ENCODE peak calls at places on chromosome 14, in six cellular contexts. A is Caco-2, P is MM.1S, J is left ventricle myocardium inferior, B is A549, O is prostate gland. H is an unnamed sample. For H3K4me1, the result is how much of the 10 kb centered on the place peaks cover.

GRCh38 chr14:103551338-103551762 is 11.1 kb downstream of the BAG5 start:
- DNase-seq in A (no peak), P (no peak), O (no peak), J (peak), B (no peak), H (no peak)

GRCh38 chr14:64438181-64438839 is 27.0 kb upstream of the AKAP5 start:
- DNase-seq in J (no peak), P (no peak), B (peak), O (no peak), A (peak), H (no peak)

GRCh38 chr14:100810861-100811461 is 15.0 kb upstream of the MEG3 start:
- DNase-seq in P (no peak), O (no peak), B (no peak), J (no peak), A (no peak), H (no peak)

GRCh38 chr14:21882226-21882625 is 208.6 kb upstream of the OR4E1 start:
- DNase-seq in J (no peak), A (no peak), P (no peak), O (no peak), B (no peak), H (no peak)

GRCh38 chr14:105139212-105139825 is 29.3 kb downstream of the JAG2 start:
- DNase-seq in B (no peak), P (no peak), J (no peak), O (no peak), A (peak), H (no peak)

GRCh38 chr14:89828473-89829200 is 125.9 kb downstream of the EFCAB11 start:
- DNase-seq in P (no peak), B (no peak), A (no peak), O (no peak), J (no peak), H (no peak)

GRCh38 chr14:22852940-22853767 is 16.8 kb downstream of the MMP14 start:
- DNase-seq in A (peak), J (peak), B (peak), P (peak), O (peak), H (peak)

GRCh38 chr14:42927313-42927712 is 1320.6 kb downstream of the LRFN5 start:
- DNase-seq in P (no peak), B (peak), J (no peak), O (no peak), A (no peak), H (no peak)

GRCh38 chr14:37272569-37272968 is 74.8 kb downstream of the MIPOL1 start:
- DNase-seq in B (no peak), P (no peak), J (no peak), A (no peak), O (no peak), H (no peak)

GRCh38 chr14:55804198-55804553 is 224.2 kb downstream of the KTN1 start:
- DNase-seq in P (no peak), B (no peak), A (no peak), J (no peak), O (no peak), H (no peak)

GRCh38 chr14:75886661-75887348 is 95.0 kb downstream of the TGFB3 start:
- DNase-seq in J (no peak), B (no peak), A (no peak), P (no peak), O (no peak), H (no peak)

GRCh38 chr14:94971750-94972149 is 185.6 kb downstream of the DICER1 start:
- DNase-seq in A (no peak), O (peak), P (no peak), J (no peak), B (no peak), H (no peak)

GRCh38 chr14:86057018-86057667 is 527.2 kb downstream of the FLRT2 start:
- DNase-seq in P (peak), J (no peak), A (no peak), O (no peak), B (peak), H (peak)

GRCh38 chr14:93954900-93955891 is 21.2 kb downstream of the ASB2 start:
- DNase-seq in B (no peak), P (no peak), O (no peak), A (no peak), J (no peak), H (no peak)

GRCh38 chr14:103391048-103391447 is 5.8 kb downstream of the MARK3 start:
- DNase-seq in J (no peak), O (no peak), B (peak), P (peak), A (no peak), H (peak)

GRCh38 chr14:32428875-32429274 is 99.8 kb downstream of the AKAP6 start:
- DNase-seq in J (no peak), P (no peak), O (no peak), A (no peak), B (no peak), H (no peak)

GRCh38 chr14:32244404-32244803 is 41.3 kb upstream of the RNU6-8 start:
- DNase-seq in A (no peak), O (no peak), J (no peak), P (no peak), B (peak), H (no peak)

GRCh38 chr14:104200591-104200990 is 62.2 kb downstream of the KIF26A start:
- DNase-seq in J (no peak), O (no peak), A (no peak), B (no peak), P (no peak), H (no peak)

GRCh38 chr14:61434315-61434714 is 112.9 kb downstream of the PRKCH start:
- DNase-seq in J (no peak), P (no peak), A (no peak), B (peak), O (no peak), H (no peak)

GRCh38 chr14:56333361-56334279 is 215.4 kb downstream of the PELI2 start:
- DNase-seq in O (no peak), A (no peak), P (no peak), B (peak), J (no peak), H (peak)

GRCh38 chr14:68946423-68946822 is 32.7 kb downstream of the ACTN1 start:
- DNase-seq in A (no peak), P (no peak), B (no peak), O (no peak), J (no peak), H (no peak)
- H3K4me1 ChIP-seq in A (under half), P (under half), B (half or more), O (under half), J (half or more), H (half or more)

GRCh38 chr14:99564256-99564902 is 39.6 kb downstream of the CCDC85C start:
- DNase-seq in P (no peak), O (peak), B (peak), J (peak), A (no peak), H (peak)

GRCh38 chr14:99563749-99564129 is 40.3 kb downstream of the CCDC85C start:
- DNase-seq in B (no peak), A (no peak), P (no peak), J (no peak), O (no peak), H (no peak)

GRCh38 chr14:99561827-99562226 is 42.2 kb downstream of the CCDC85C start:
- DNase-seq in O (no peak), A (no peak), J (no peak), B (no peak), P (no peak), H (no peak)

GRCh38 chr14:99564903-99565259 is 39.1 kb downstream of the CCDC85C start:
- DNase-seq in O (no peak), B (no peak), A (no peak), P (no peak), J (no peak), H (no peak)

GRCh38 chr14:99562848-99563748 is 40.9 kb downstream of the CCDC85C start:
- DNase-seq in P (no peak), B (peak), A (peak), O (peak), J (peak), H (no peak)
- H3K4me1 ChIP-seq in P (under half), B (half or more), A (under half), O (half or more), J (half or more), H (under half)

GRCh38 chr14:99573000-99573330 is 31.0 kb downstream of the CCDC85C start:
- DNase-seq in O (no peak), A (no peak), B (no peak), J (no peak), P (no peak), H (no peak)
- H3K4me1 ChIP-seq in O (half or more), A (half or more), B (half or more), J (half or more), P (under half), H (half or more)

GRCh38 chr14:96459851-96460250 is 42.3 kb upstream of the PAPOLA start:
- DNase-seq in O (no peak), A (no peak), B (no peak), P (no peak), J (no peak), H (no peak)

GRCh38 chr14:96466918-96467317 is 35.3 kb upstream of the PAPOLA start:
- DNase-seq in A (no peak), B (no peak), P (no peak), O (no peak), J (no peak), H (no peak)

GRCh38 chr14:96464136-96464535 is 38.0 kb upstream of the PAPOLA start:
- DNase-seq in A (no peak), O (no peak), P (no peak), B (no peak), J (no peak), H (no peak)

GRCh38 chr14:96461950-96462798 is 40.0 kb upstream of the PAPOLA start:
- DNase-seq in B (no peak), J (no peak), A (peak), O (no peak), P (no peak), H (no peak)
- H3K4me1 ChIP-seq in B (under half), J (under half), A (under half), O (under half), P (under half), H (under half)

GRCh38 chr14:59313063-59314018 is 124.9 kb downstream of the DAAM1 start:
- DNase-seq in P (peak), J (no peak), A (no peak), B (no peak), O (no peak), H (no peak)

GRCh38 chr14:59317782-59318505 is 129.5 kb downstream of the DAAM1 start:
- DNase-seq in O (no peak), B (no peak), P (no peak), J (no peak), A (no peak), H (no peak)

GRCh38 chr14:59317346-59317745 is 128.9 kb downstream of the DAAM1 start:
- DNase-seq in J (no peak), A (no peak), B (no peak), P (no peak), O (no peak), H (no peak)

GRCh38 chr14:59314019-59314608 is 125.6 kb downstream of the DAAM1 start:
- DNase-seq in P (no peak), O (no peak), B (peak), A (no peak), J (no peak), H (no peak)

DNA sequence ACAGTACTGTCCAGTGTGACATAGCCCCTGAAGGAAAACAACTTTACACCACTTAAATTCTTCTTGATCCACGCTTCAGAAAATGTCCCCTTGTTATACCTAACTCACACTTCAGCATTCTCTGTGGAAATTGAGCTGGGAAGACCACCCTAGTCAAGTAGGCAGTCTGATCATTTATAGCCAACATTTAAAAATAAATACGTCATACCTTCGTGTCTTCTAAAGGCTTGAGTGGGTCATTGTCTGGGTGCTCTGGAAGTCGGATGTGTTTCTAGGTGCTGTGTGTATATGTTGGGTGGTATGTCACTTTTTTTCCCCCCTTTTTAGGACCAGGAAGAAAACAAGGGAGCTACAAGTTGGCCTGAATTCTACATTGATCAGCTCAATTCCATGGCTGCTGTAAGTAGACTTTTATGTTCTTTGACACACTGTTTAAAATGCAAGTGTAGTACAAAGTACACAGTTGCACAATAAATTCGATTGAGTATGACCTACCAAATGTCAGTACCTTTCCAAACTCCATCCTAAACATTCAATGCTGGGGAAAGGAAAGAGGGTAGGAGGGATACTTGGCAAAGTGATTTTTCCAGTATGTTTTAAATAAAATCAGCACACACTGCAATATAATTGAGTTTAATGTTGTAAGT is 126.6 kb downstream of the DAAM1 start:
- DNase-seq in A (no peak), O (no peak), B (no peak), J (no peak), P (no peak), H (no peak)
- H3K4me1 ChIP-seq in A (under half), O (under half), B (under half), J (half or more), P (under half), H (under half)

GRCh38 chr14:35404246-35404495 is 378 bp downstream of the NFKBIA start:
- DNase-seq in J (no peak), P (no peak), O (no peak), B (no peak), A (no peak), H (no peak)

GRCh38 chr14:35406811-35407630 is 2.5 kb upstream of the NFKBIA start:
- DNase-seq in B (peak), J (no peak), O (peak), P (peak), A (no peak), H (peak)

GRCh38 chr14:35406090-35406489 is 1.5 kb upstream of the NFKBIA start:
- DNase-seq in O (no peak), B (no peak), J (no peak), A (no peak), P (no peak), H (no peak)

GRCh38 chr14:35404496-35405303 is at the start of gene NFKBIA:
- DNase-seq in B (peak), O (peak), A (peak), J (peak), P (peak), H (peak)

GRCh38 chr14:35405304-35405996 is 901 bp upstream of the NFKBIA start:
- DNase-seq in J (peak), O (no peak), B (no peak), P (no peak), A (no peak), H (peak)
- H3K4me1 ChIP-seq in J (half or more), O (under half), B (under half), P (under half), A (under half), H (under half)

GRCh38 chr14:98182385-98183055 is 1089.5 kb downstream of the BCL11B start:
- DNase-seq in P (no peak), B (no peak), J (no peak), O (no peak), A (no peak), H (no peak)

GRCh38 chr14:98183556-98183955 is 1088.4 kb downstream of the BCL11B start:
- DNase-seq in J (no peak), A (no peak), P (no peak), O (no peak), B (no peak), H (no peak)

GRCh38 chr14:98185036-98185435 is 1087.0 kb downstream of the BCL11B start:
- DNase-seq in O (no peak), J (no peak), A (no peak), B (no peak), P (no peak), H (no peak)

GRCh38 chr14:98184467-98184866 is 1087.5 kb downstream of the BCL11B start:
- DNase-seq in O (no peak), P (no peak), B (no peak), J (no peak), A (no peak), H (no peak)

GRCh38 chr14:98181768-98182167 is 1090.2 kb downstream of the BCL11B start:
- DNase-seq in P (no peak), J (no peak), O (no peak), A (no peak), B (no peak), H (no peak)
- H3K4me1 ChIP-seq in P (under half), J (under half), O (under half), A (under half), B (under half), H (under half)

GRCh38 chr14:74492413-74493342 is at the start of gene NPC2:
- DNase-seq in B (no peak), O (no peak), J (no peak), A (no peak), P (no peak), H (no peak)
- H3K4me1 ChIP-seq in B (under half), O (under half), J (half or more), A (under half), P (under half), H (under half)

DNA sequence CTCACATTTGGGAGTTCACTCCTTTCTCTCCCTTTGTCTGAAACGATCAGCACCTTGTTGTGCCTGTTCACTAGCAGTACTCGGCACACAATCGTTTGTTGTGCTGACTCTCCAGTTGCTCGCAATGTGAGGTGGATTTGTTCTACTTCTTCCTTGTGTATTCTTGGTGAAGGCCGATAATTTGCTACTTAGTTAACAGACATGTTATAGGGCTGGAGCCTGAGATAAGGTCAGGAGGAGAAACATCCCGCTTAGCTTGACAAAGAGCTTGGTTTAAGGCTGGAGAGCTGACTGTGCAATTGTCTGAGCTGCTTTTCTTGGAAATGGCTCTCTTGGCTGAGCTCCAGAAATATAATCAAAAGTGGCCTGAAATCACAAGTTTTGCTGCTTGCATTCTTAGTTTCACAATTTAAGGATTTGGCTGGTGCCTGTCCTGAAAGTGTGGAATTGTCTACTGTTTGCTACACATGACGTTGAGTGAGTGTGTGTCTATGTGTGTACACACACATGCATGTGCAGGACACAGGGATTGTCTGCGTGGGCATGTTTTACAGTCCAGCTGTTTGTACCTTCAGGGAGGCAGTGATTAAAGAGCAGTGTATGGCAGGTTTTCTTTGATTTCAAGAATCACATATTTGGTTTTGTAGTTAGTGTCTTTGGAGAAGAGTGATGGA is 77.7 kb downstream of the ARF6 start:
- DNase-seq in B (no peak), O (no peak), P (peak), A (no peak), J (no peak), H (peak)
- H3K4me1 ChIP-seq in B (half or more), O (under half), P (under half), A (half or more), J (under half), H (under half)

GRCh38 chr14:49946320-49947141 is 53.6 kb downstream of the ARF6 start:
- DNase-seq in A (no peak), B (peak), J (no peak), P (no peak), O (peak), H (peak)

GRCh38 chr14:49954171-49954631 is 61.3 kb downstream of the ARF6 start:
- DNase-seq in A (no peak), B (peak), J (no peak), O (no peak), P (no peak), H (no peak)

GRCh38 chr14:49951946-49952345 is 59.1 kb downstream of the ARF6 start:
- DNase-seq in O (no peak), P (no peak), B (no peak), A (no peak), J (no peak), H (no peak)

GRCh38 chr14:49953196-49953595 is 60.3 kb downstream of the ARF6 start:
- DNase-seq in J (no peak), P (no peak), B (no peak), O (no peak), A (no peak), H (no peak)

DNA sequence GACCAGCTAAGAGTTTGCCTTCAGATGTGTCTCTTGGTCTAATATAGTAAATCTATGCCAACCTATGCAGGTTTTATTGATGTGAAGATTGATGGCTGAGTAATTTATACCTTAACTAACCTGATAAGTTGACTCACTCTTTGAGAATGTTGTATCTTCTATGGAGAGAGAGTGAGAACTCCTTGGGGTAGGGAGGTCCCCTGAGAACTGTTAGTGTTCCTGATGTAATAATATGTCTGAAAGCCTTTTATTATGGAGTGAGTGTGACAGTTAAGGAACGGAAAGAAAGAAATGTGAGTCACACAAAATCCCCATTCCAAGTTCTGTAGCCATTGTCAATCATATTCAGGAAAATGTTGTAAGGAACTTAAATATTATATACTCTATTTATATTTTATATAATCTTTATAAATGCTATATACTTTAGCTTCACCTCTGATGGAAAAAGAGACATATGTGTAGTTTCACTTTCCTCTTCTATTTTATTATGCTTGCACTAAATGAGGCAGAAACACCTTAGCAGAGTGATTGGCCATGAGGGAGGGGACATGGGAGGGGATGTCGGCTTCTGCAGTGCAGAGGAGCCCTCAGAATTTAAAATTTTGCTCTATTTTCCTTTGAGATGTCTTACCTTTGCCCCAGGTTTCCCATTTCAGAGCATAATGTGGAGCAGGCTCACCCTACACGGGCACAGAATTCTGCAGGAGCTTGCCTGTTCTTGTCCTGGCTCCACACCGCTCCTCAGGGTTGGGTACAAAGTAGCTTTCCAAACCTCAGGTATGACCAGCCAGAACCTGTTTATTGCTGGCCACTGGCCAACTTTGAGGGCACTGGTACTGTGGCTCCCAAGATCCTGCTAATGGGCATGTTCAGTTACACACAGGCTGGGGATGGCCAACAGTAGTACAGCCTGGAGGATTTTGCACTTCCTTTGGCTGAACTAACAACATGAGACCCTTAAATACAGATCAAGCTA is 57.7 kb downstream of the ARF6 start:
- DNase-seq in J (no peak), O (peak), B (no peak), A (no peak), P (no peak), H (peak)
- H3K4me1 ChIP-seq in J (under half), O (under half), B (half or more), A (under half), P (under half), H (under half)

H was measured in A673.